ENCODE peak calls at places on chromosomes 13 and 19, in four cellular contexts. One of them, this sample, is unnamed. For H3K4me1, the result is how much of the 10 kb centered on the place peaks cover.

GRCh38 chr19:18388328-18389094 is 2.6 kb downstream of the GDF15 start:
- DNase-seq in uterus: peak
- DNase-seq in Peyer's patch: peak
- DNase-seq in astrocyte: no peak
- DNase-seq in this sample: peak

GRCh38 chr13:23806874-23807522 is 82.2 kb downstream of the MIPEP start:
- DNase-seq in uterus: no peak
- DNase-seq in Peyer's patch: no peak
- DNase-seq in astrocyte: no peak
- DNase-seq in this sample: no peak

GRCh38 chr19:34962945-34963530 is 991 bp downstream of the ZNF792 start:
- DNase-seq in uterus: no peak
- DNase-seq in Peyer's patch: no peak
- DNase-seq in astrocyte: no peak
- DNase-seq in this sample: no peak

GRCh38 chr13:29165840-29166239 is 345.7 kb downstream of the MTUS2 start:
- DNase-seq in uterus: no peak
- DNase-seq in Peyer's patch: no peak
- DNase-seq in astrocyte: no peak
- DNase-seq in this sample: no peak

GRCh38 chr13:78046349-78046748 is 127.7 kb upstream of the EDNRB start:
- DNase-seq in uterus: no peak
- DNase-seq in Peyer's patch: no peak
- DNase-seq in astrocyte: no peak
- DNase-seq in this sample: no peak

GRCh38 chr19:3778899-3779723 is 7.1 kb downstream of the MATK start:
- DNase-seq in uterus: no peak
- DNase-seq in Peyer's patch: no peak
- DNase-seq in astrocyte: no peak
- DNase-seq in this sample: no peak

GRCh38 chr13:80131204-80131603 is 209.7 kb downstream of the SPRY2 start:
- DNase-seq in uterus: peak
- DNase-seq in Peyer's patch: peak
- DNase-seq in astrocyte: peak
- DNase-seq in this sample: peak

GRCh38 chr19:49592486-49593232 is 1.7 kb downstream of the PRR12 start:
- DNase-seq in uterus: no peak
- DNase-seq in Peyer's patch: no peak
- DNase-seq in astrocyte: no peak
- DNase-seq in this sample: no peak

GRCh38 chr19:55406869-55407624 is 541 bp downstream of the UBE2S start:
- DNase-seq in uterus: no peak
- DNase-seq in Peyer's patch: peak
- DNase-seq in astrocyte: no peak
- DNase-seq in this sample: peak

GRCh38 chr19:5951338-5951861 is 26.5 kb downstream of the RANBP3 start:
- DNase-seq in uterus: no peak
- DNase-seq in Peyer's patch: no peak
- DNase-seq in astrocyte: no peak
- DNase-seq in this sample: no peak

GRCh38 chr13:54953786-54954185 is 1925.2 kb downstream of the OLFM4 start:
- DNase-seq in uterus: no peak
- DNase-seq in Peyer's patch: no peak
- DNase-seq in astrocyte: no peak
- DNase-seq in this sample: no peak

GRCh38 chr13:101977475-101977874 is 424.4 kb downstream of the FGF14 start:
- DNase-seq in uterus: no peak
- DNase-seq in Peyer's patch: no peak
- DNase-seq in astrocyte: no peak
- DNase-seq in this sample: no peak

GRCh38 chr13:102003848-102004570 is 397.8 kb downstream of the FGF14 start:
- DNase-seq in uterus: no peak
- DNase-seq in Peyer's patch: no peak
- DNase-seq in astrocyte: no peak
- DNase-seq in this sample: no peak

GRCh38 chr19:39004403-39004802 is 27.9 kb downstream of the FBXO27 start:
- DNase-seq in uterus: no peak
- DNase-seq in Peyer's patch: no peak
- DNase-seq in astrocyte: no peak
- DNase-seq in this sample: no peak

GRCh38 chr13:92838786-92839185 is 387.8 kb upstream of the GPC6 start:
- DNase-seq in uterus: no peak
- DNase-seq in Peyer's patch: no peak
- DNase-seq in astrocyte: peak
- DNase-seq in this sample: no peak

GRCh38 chr13:23715092-23715761 is 145.0 kb downstream of the TNFRSF19 start:
- DNase-seq in uterus: no peak
- DNase-seq in Peyer's patch: no peak
- DNase-seq in astrocyte: no peak
- DNase-seq in this sample: no peak

GRCh38 chr13:27004389-27004788 is 167.2 kb downstream of the USP12 start:
- DNase-seq in uterus: no peak
- DNase-seq in Peyer's patch: no peak
- DNase-seq in astrocyte: no peak
- DNase-seq in this sample: no peak

GRCh38 chr13:102645701-102646100 is 48.9 kb downstream of the TPP2 start:
- DNase-seq in uterus: no peak
- DNase-seq in Peyer's patch: no peak
- DNase-seq in astrocyte: no peak
- DNase-seq in this sample: no peak

GRCh38 chr13:98484289-98485219 is 92.4 kb downstream of the STK24 start:
- DNase-seq in uterus: peak
- DNase-seq in Peyer's patch: peak
- DNase-seq in astrocyte: peak
- DNase-seq in this sample: peak

GRCh38 chr13:100875392-100876043 is 200.9 kb upstream of the TMTC4 start:
- DNase-seq in uterus: no peak
- DNase-seq in Peyer's patch: no peak
- DNase-seq in astrocyte: peak
- DNase-seq in this sample: no peak

GRCh38 chr19:14672043-14672872 is 2.4 kb downstream of the ADGRE3 start:
- DNase-seq in uterus: no peak
- DNase-seq in Peyer's patch: no peak
- DNase-seq in astrocyte: no peak
- DNase-seq in this sample: no peak

GRCh38 chr13:91304740-91305139 is 42.7 kb upstream of the MIR17HG start:
- DNase-seq in uterus: no peak
- DNase-seq in Peyer's patch: no peak
- DNase-seq in astrocyte: no peak
- DNase-seq in this sample: no peak

GRCh38 chr19:51541458-51542357 is 10.2 kb upstream of the SIGLEC6 start:
- DNase-seq in uterus: no peak
- DNase-seq in Peyer's patch: no peak
- DNase-seq in astrocyte: no peak
- DNase-seq in this sample: no peak

GRCh38 chr13:45337803-45338202 is 3.2 kb downstream of the TPT1 start:
- DNase-seq in uterus: no peak
- DNase-seq in Peyer's patch: no peak
- DNase-seq in astrocyte: no peak
- DNase-seq in this sample: no peak

GRCh38 chr13:93226623-93227279 is at the start of gene GPC6:
- DNase-seq in uterus: no peak
- DNase-seq in Peyer's patch: no peak
- DNase-seq in astrocyte: peak
- DNase-seq in this sample: no peak

GRCh38 chr13:92514420-92515125 is 712.0 kb upstream of the GPC6 start:
- DNase-seq in uterus: no peak
- DNase-seq in Peyer's patch: no peak
- DNase-seq in astrocyte: no peak
- DNase-seq in this sample: no peak

GRCh38 chr19:42282036-42282762 is 13.1 kb downstream of the CIC start:
- DNase-seq in uterus: peak
- DNase-seq in Peyer's patch: no peak
- DNase-seq in astrocyte: peak
- DNase-seq in this sample: no peak

GRCh38 chr19:29454109-29454508 is 71.7 kb upstream of the VSTM2B start:
- DNase-seq in uterus: no peak
- DNase-seq in Peyer's patch: no peak
- DNase-seq in astrocyte: no peak
- DNase-seq in this sample: peak

GRCh38 chr13:24638096-24638495 is 42.1 kb upstream of the ATP12A start:
- DNase-seq in uterus: no peak
- DNase-seq in Peyer's patch: no peak
- DNase-seq in astrocyte: no peak
- DNase-seq in this sample: no peak

GRCh38 chr19:58279042-58279924 is 528 bp downstream of the ZNF8 start:
- DNase-seq in uterus: peak
- DNase-seq in Peyer's patch: peak
- DNase-seq in astrocyte: peak
- DNase-seq in this sample: peak

GRCh38 chr19:10719466-10719961 is 1.6 kb downstream of the DNM2 start:
- DNase-seq in uterus: no peak
- DNase-seq in Peyer's patch: no peak
- DNase-seq in astrocyte: no peak
- DNase-seq in this sample: no peak

GRCh38 chr19:10720607-10721125 is 2.8 kb downstream of the DNM2 start:
- DNase-seq in uterus: no peak
- DNase-seq in Peyer's patch: no peak
- DNase-seq in astrocyte: no peak
- DNase-seq in this sample: no peak

GRCh38 chr19:10717356-10718204 is at the start of gene DNM2:
- DNase-seq in uterus: peak
- DNase-seq in Peyer's patch: peak
- DNase-seq in astrocyte: peak
- DNase-seq in this sample: peak

GRCh38 chr19:10718205-10719196 is 622 bp downstream of the DNM2 start:
- DNase-seq in uterus: peak
- DNase-seq in Peyer's patch: no peak
- DNase-seq in astrocyte: peak
- DNase-seq in this sample: peak

DNA sequence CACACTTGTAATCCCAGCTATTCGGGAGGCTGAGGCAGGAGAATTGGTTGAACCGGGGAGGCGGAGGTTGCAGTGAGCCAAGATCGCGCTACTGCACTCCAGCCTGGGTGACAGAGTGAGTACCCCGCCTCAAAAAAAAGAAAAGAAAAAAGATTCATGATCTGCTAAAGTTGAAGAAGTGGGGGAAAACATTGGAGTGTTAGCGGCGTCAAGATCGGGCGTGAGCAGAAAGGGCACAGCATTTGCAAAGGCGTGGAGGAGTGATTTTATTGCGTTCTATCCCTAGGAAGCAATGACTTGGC is 874 bp upstream of the DNM2 start:
- DNase-seq in uterus: no peak
- DNase-seq in Peyer's patch: no peak
- DNase-seq in astrocyte: no peak
- DNase-seq in this sample: no peak
- H3K4me3 ChIP-seq in uterus: no peak
- H3K4me3 ChIP-seq in Peyer's patch: no peak
- H3K4me3 ChIP-seq in astrocyte: peak
- H3K4me3 ChIP-seq in this sample: no peak

GRCh38 chr13:52160053-52160452 is 656 bp upstream of the NEK3 start:
- DNase-seq in uterus: no peak
- DNase-seq in Peyer's patch: no peak
- DNase-seq in astrocyte: no peak
- DNase-seq in this sample: no peak
- H3K4me1 ChIP-seq in uterus: under half
- H3K4me1 ChIP-seq in Peyer's patch: under half
- H3K4me1 ChIP-seq in astrocyte: under half
- H3K4me1 ChIP-seq in this sample: under half

DNA sequence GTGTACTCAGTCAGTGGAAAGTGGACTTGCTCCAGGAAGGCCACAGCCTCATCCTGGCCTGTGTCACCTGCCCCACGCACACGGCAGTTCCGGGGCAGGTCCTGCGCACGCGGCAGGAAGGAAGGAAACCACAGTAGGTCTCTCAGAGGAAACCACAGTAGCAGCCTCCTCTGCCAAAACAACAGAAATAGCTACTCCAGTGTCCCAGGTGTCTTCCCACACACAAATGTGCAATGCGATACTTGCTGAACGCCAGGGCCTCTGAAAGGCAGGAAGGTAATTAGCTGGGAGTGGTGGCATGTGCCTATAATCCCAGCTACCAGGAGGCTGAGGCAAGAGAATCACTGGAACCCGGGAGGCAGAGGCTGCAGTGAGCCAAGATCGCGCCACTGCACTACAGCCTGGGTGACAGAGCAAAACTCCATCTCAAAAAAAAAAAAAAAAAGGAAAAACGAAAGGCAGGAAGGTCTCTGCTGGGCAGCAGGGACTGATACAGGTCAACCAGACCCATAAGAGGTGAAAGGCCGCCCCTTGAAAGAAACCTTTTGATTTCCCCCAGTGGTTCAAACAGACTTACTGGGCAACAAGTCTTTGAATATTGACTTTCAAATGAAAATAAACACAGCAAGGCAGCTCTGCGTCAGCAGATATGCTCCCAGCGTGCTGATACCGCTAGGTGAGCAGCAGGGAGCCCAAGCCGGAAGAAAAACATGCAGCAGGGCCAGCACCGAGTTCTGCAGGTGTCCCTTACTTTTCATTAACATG is 49.5 kb downstream of the CRYL1 start:
- DNase-seq in uterus: no peak
- DNase-seq in Peyer's patch: peak
- DNase-seq in astrocyte: peak
- DNase-seq in this sample: no peak
- TF ChIP-seq CTCF in uterus: no peak
- TF ChIP-seq CTCF in Peyer's patch: no peak
- TF ChIP-seq CTCF in astrocyte: no peak
- TF ChIP-seq CTCF in this sample: no peak

GRCh38 chr19:1811472-1811894 is 593 bp downstream of the ATP8B3 start:
- DNase-seq in uterus: peak
- DNase-seq in Peyer's patch: peak
- DNase-seq in astrocyte: peak
- DNase-seq in this sample: peak
- H3K4me3 ChIP-seq in uterus: no peak
- H3K4me3 ChIP-seq in Peyer's patch: peak
- H3K4me3 ChIP-seq in astrocyte: peak
- H3K4me3 ChIP-seq in this sample: no peak

DNA sequence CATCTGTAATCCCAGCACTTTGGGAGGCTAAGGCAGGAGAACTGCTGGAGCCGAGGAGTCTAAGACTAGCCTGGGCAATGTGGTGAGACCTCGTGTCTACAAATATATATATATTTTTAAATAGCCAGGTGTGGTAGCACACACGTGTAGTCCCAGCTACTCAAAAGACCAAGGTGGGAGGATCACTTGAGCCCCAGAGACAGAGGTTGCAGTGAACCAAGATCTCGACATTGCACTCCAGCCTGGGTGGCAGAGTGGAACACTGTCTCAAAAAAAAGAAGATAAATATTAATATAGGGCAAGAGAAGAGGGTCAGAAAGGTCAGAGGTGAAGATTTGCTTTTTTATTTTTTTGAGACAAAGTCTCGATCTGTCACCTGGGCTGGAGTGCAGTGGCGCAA is 5.5 kb upstream of the MRPL4 start:
- DNase-seq in uterus: no peak
- DNase-seq in Peyer's patch: no peak
- DNase-seq in astrocyte: no peak
- DNase-seq in this sample: no peak
- H3K4me1 ChIP-seq in uterus: under half
- H3K4me1 ChIP-seq in Peyer's patch: under half
- H3K4me1 ChIP-seq in astrocyte: under half
- H3K4me1 ChIP-seq in this sample: under half

This sample was measured in lung.